ENCODE peak calls at places on chromosomes 4 and X, in four cellular contexts. N, K, B and T are unnamed samples. For H3K9me3, the result is how much of the 10 kb centered on the place peaks cover.

GRCh38 chrX:111282991-111283390 is 12.7 kb upstream of the CAPN6 start:
- DNase-seq in B (no peak), K (no peak), N (no peak), T (no peak)

GRCh38 chr4:126718161-126718560 is 914.6 kb upstream of the INTU start:
- DNase-seq in N (peak), B (no peak), K (no peak), T (no peak)

GRCh38 chrX:15877380-15877779 is 22.8 kb upstream of the AP1S2 start:
- DNase-seq in K (no peak), B (no peak), N (peak), T (peak)

GRCh38 chrX:103211012-103211715 is 3.7 kb upstream of the BEX4 start:
- DNase-seq in N (peak), K (peak), B (peak), T (no peak)

GRCh38 chr4:152363086-152363485 is 172.8 kb downstream of the FBXW7 start:
- DNase-seq in K (no peak), B (no peak), N (peak), T (no peak)

GRCh38 chr4:110049951-110050925 is 137.6 kb downstream of the EGF start:
- DNase-seq in B (peak), N (peak), K (peak), T (no peak)

GRCh38 chr4:70632028-70632427 is 3.5 kb downstream of the ENAM start:
- DNase-seq in B (no peak), N (peak), K (no peak), T (no peak)

GRCh38 chrX:32877592-32877991 is 333.8 kb downstream of the DMD start:
- DNase-seq in N (peak), K (no peak), B (no peak), T (no peak)

GRCh38 chr4:56757270-56757746 is 64.2 kb downstream of the SPINK2 start:
- DNase-seq in K (no peak), B (no peak), N (peak), T (no peak)

GRCh38 chr4:24060932-24061331 is 171.1 kb upstream of the PPARGC1A start:
- DNase-seq in K (no peak), B (no peak), N (no peak), T (no peak)

GRCh38 chr4:1478766-1479355 is 72.6 kb upstream of the NKX1-1 start:
- DNase-seq in K (no peak), N (no peak), B (no peak), T (no peak)

GRCh38 chr4:81698536-81698935 is 226.8 kb upstream of the RASGEF1B start:
- DNase-seq in N (no peak), K (no peak), B (no peak), T (no peak)

GRCh38 chr4:85092536-85092935 is 126.0 kb upstream of the WDFY3 start:
- DNase-seq in K (no peak), B (no peak), N (no peak), T (no peak)

GRCh38 chrX:47748576-47748975 is 88.1 kb upstream of the ZNF81 start:
- DNase-seq in B (no peak), K (no peak), N (no peak), T (no peak)

GRCh38 chr4:187179086-187180070 is 455.7 kb upstream of the FAT1 start:
- DNase-seq in B (no peak), N (peak), K (no peak), T (no peak)

GRCh38 chr4:4990329-4990728 is 28.9 kb downstream of the CYTL1 start:
- DNase-seq in K (no peak), B (no peak), N (no peak), T (no peak)

GRCh38 chr4:101556845-101557244 is 209.5 kb upstream of the PPP3CA start:
- DNase-seq in B (no peak), K (no peak), N (no peak), T (no peak)

GRCh38 chrX:41499195-41499594 is 52.1 kb downstream of the NYX start:
- DNase-seq in N (no peak), B (no peak), K (no peak), T (no peak)

GRCh38 chr4:75229783-75230570 is 284.2 kb downstream of the RCHY1 start:
- DNase-seq in N (peak), B (no peak), K (no peak), T (no peak)

GRCh38 chr4:155005395-155006087 is 202.9 kb upstream of the NPY2R start:
- DNase-seq in N (peak), K (no peak), B (no peak), T (no peak)

GRCh38 chr4:101806914-101807313 is 16.4 kb downstream of the BANK1 start:
- DNase-seq in B (no peak), K (no peak), N (no peak), T (no peak)

GRCh38 chr4:109359040-109359646 is 56.7 kb upstream of the COL25A1 start:
- DNase-seq in K (no peak), N (no peak), B (no peak), T (no peak)

GRCh38 chr4:153538408-153539057 is 72.4 kb downstream of the TMEM131L start:
- DNase-seq in B (no peak), N (peak), K (no peak), T (no peak)

GRCh38 chrX:123222920-123223319 is 38.8 kb downstream of the GRIA3 start:
- DNase-seq in B (no peak), N (no peak), K (no peak), T (no peak)

GRCh38 chr4:5473125-5473524 is 235.2 kb downstream of the EVC2 start:
- DNase-seq in N (no peak), K (no peak), B (no peak), T (no peak)

GRCh38 chr4:53601251-53601764 is 10.0 kb upstream of the LNX1 start:
- DNase-seq in K (peak), N (no peak), B (peak), T (no peak)

GRCh38 chrX:67717571-67717970 is 173.8 kb downstream of the AR start:
- DNase-seq in K (no peak), B (no peak), N (no peak), T (no peak)

GRCh38 chrX:67723580-67724351 is 179.9 kb downstream of the AR start:
- DNase-seq in B (no peak), N (no peak), K (no peak), T (no peak)

GRCh38 chrX:67718926-67719325 is 175.1 kb downstream of the AR start:
- DNase-seq in B (no peak), K (peak), N (no peak), T (no peak)

GRCh38 chrX:67721321-67721720 is 177.5 kb downstream of the AR start:
- DNase-seq in K (no peak), N (no peak), B (no peak), T (no peak)

GRCh38 chrX:67720344-67720743 is 176.5 kb downstream of the AR start:
- DNase-seq in K (no peak), B (no peak), N (no peak), T (no peak)
- H3K9me3 ChIP-seq in K (under half), B (under half), N (under half), T (under half)

DNA sequence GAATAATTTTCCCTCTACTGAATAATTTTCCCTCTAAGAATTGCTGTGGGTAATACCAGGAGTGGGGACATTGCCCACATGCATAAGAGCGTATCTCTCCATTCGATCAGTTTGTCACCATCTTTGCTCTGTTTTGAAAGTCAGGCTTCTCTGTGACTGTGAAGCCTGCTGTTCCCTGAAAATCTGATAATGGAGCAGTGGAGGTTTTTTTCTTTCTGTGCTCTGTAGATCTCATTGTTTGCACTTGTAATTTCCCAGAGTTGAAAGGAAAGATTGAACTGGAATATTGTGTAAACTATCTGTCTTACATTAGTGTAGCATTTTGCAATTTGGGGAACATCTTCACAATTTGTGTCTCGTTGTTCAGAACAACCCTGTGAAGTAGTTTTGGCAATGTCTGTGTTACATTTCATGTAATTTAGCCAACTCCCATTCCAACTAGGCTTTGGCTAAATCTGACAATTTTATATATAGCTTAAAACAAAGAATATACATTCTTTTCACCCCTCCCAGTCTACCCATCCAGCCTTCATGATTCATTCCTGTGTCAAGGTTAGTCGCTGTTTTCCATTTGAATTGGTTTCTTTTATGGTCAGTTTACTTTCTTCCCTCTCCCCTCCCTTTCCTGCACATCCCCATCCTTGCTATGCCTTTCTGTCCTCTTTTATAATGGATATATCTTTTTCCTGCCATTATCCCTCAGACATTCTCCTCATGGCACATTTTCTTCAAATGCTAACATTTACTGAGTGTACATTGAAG is 4.5 kb downstream of the ZXDB start:
- DNase-seq in N (no peak), K (no peak), B (no peak), T (no peak)
- H3K27ac ChIP-seq in N (peak), K (peak), B (no peak), T (no peak)

DNA sequence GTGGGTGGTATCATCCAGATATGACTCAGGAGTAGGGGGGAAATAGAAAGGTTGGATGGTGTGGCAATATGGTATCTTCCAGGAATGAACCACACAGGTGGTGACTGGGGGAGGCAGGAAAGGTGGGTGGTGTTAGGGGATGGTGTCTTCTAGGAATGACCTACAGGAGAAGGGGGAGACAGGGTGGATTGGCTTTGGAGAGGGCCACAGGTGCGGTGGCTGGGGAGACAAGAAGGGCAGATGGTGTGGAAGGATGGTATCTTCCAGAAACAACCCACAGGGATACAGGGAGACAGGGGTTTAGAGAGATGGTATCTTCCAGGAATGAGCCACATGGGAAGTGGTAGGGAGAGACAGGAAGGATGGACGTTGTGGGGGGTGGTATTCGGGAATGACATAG is 64.0 kb downstream of the MAOA start:
- DNase-seq in N (no peak), B (no peak), K (no peak), T (no peak)
- H3K9me3 ChIP-seq in N (under half), B (under half), K (under half), T (under half)

GRCh38 chr4:73948990-73949706 is 32.7 kb downstream of the PF4 start:
- DNase-seq in N (no peak), K (no peak), B (no peak), T (no peak)
- H3K27ac ChIP-seq in N (no peak), K (no peak), B (no peak), T (no peak)

GRCh38 chr4:273312-274017 is 31.8 kb downstream of the ZNF732 start:
- DNase-seq in N (no peak), B (no peak), K (no peak), T (no peak)

DNA sequence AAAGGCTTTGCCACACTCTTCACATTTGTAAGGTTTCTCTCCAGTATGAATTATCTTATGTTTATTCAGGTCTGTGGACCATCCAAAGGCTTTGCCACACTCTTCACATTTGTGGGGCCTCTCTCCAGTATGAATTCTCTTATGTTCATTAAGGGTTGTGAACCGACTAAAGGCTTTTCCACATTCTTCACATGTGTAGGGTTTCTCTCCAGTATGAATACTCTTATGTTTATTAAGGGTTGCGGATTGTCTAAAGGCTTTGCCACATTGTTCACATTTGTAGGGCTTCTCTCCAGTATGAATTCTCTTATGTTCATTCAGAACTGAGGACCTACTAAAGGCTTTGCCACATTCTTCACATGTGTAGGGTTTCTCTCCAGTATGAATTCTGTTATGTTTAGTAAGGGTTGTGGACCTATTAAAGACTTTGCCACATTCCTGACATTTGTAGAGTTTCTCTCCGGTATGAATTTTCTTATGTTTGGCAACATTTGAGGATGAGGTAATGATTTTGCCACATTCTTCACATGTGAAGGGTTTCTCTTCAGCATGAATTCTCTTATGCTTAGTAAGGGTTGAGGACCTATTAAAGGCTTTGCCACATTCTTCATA is 33.7 kb downstream of the ZNF732 start:
- DNase-seq in N (no peak), K (no peak), B (no peak), T (no peak)
- H3K9me3 ChIP-seq in N (under half), K (half or more), B (under half), T (under half)

DNA sequence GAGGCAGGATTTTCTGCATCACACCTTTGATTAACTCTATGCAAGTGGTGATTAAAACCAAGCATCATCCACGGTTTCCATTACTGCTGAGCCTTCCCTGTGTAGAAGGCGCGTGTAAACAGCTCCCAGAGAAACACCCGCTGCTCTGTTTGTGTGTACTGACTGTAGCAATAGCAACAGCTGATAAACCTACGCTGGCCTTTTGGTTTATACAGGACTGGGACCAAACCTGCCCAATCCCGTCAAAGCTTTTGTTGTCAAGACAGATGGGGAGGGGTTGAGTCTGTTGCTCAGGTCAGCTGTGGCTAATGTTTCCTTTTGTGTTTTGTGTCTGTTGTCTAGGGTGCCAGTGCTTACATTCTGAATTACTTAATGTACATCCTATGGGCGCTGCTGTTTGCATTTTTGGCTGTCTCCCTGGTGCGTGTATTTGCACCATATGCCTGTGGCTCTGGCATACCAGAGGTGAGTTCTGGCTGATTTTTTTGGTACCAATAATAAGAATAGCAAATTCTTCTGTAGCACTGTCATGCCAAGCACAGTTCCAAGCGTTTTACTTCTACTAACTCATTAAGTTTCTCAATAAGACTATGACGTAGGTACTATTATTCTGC is 40.9 kb downstream of the CLCN4 start:
- DNase-seq in N (no peak), K (peak), B (no peak), T (no peak)
- H3K27ac ChIP-seq in N (no peak), K (peak), B (no peak), T (no peak)

GRCh38 chr4:159780196-159780922 is 677.5 kb downstream of the RAPGEF2 start:
- DNase-seq in N (no peak), B (no peak), K (no peak), T (no peak)
- H3K9me3 ChIP-seq in N (under half), B (under half), K (under half), T (under half)